ENCODE peak calls at places on chromosomes 6 and 20, in eight cellular contexts. One of them, this sample, is unnamed.

GRCh38 chr6:39330476-39330875 is 8.0 kb upstream of the KCNK16 start:
- DNase-seq in Caki2: no peak
- DNase-seq in iPS DF 19.7: no peak
- DNase-seq in stimulated activated CD4-positive, alpha-beta T cell treated with anti-CD3 and anti-CD28 coated beads, Interleukin-15, amount 100 ng/mL, for 24 hours: no peak
- DNase-seq in NCI-H69: peak
- DNase-seq in OCI-LY7: no peak
- DNase-seq in C1 segment of cervical spinal cord: no peak
- DNase-seq in nephron progenitor cell: no peak
- DNase-seq in this sample: no peak

GRCh38 chr6:149499066-149499465 is 14.3 kb upstream of the ZC3H12D start:
- DNase-seq in Caki2: peak
- DNase-seq in iPS DF 19.7: no peak
- DNase-seq in stimulated activated CD4-positive, alpha-beta T cell treated with anti-CD3 and anti-CD28 coated beads, Interleukin-15, amount 100 ng/mL, for 24 hours: no peak
- DNase-seq in NCI-H69: peak
- DNase-seq in OCI-LY7: no peak
- DNase-seq in C1 segment of cervical spinal cord: no peak
- DNase-seq in nephron progenitor cell: no peak
- DNase-seq in this sample: no peak

GRCh38 chr20:35539756-35540212 is 2.1 kb upstream of the ERGIC3 start:
- DNase-seq in Caki2: no peak
- DNase-seq in iPS DF 19.7: peak
- DNase-seq in stimulated activated CD4-positive, alpha-beta T cell treated with anti-CD3 and anti-CD28 coated beads, Interleukin-15, amount 100 ng/mL, for 24 hours: peak
- DNase-seq in NCI-H69: peak
- DNase-seq in OCI-LY7: peak
- DNase-seq in C1 segment of cervical spinal cord: no peak
- DNase-seq in nephron progenitor cell: peak
- DNase-seq in this sample: no peak

GRCh38 chr20:40860487-40860902 is 168.1 kb upstream of the TOP1 start:
- DNase-seq in Caki2: no peak
- DNase-seq in iPS DF 19.7: no peak
- DNase-seq in stimulated activated CD4-positive, alpha-beta T cell treated with anti-CD3 and anti-CD28 coated beads, Interleukin-15, amount 100 ng/mL, for 24 hours: no peak
- DNase-seq in NCI-H69: no peak
- DNase-seq in OCI-LY7: no peak
- DNase-seq in C1 segment of cervical spinal cord: no peak
- DNase-seq in nephron progenitor cell: no peak
- DNase-seq in this sample: peak

GRCh38 chr20:38286586-38287502 is 17.1 kb upstream of the BPI start:
- DNase-seq in Caki2: no peak
- DNase-seq in iPS DF 19.7: no peak
- DNase-seq in stimulated activated CD4-positive, alpha-beta T cell treated with anti-CD3 and anti-CD28 coated beads, Interleukin-15, amount 100 ng/mL, for 24 hours: no peak
- DNase-seq in NCI-H69: no peak
- DNase-seq in OCI-LY7: no peak
- DNase-seq in C1 segment of cervical spinal cord: peak
- DNase-seq in nephron progenitor cell: no peak
- DNase-seq in this sample: peak

GRCh38 chr20:4795394-4795793 is 73.7 kb downstream of the PRND start:
- DNase-seq in Caki2: peak
- DNase-seq in iPS DF 19.7: no peak
- DNase-seq in stimulated activated CD4-positive, alpha-beta T cell treated with anti-CD3 and anti-CD28 coated beads, Interleukin-15, amount 100 ng/mL, for 24 hours: peak
- DNase-seq in NCI-H69: peak
- DNase-seq in OCI-LY7: no peak
- DNase-seq in C1 segment of cervical spinal cord: no peak
- DNase-seq in nephron progenitor cell: no peak
- DNase-seq in this sample: peak

GRCh38 chr6:170091639-170092579 is 199.0 kb downstream of the DLL1 start:
- DNase-seq in Caki2: no peak
- DNase-seq in iPS DF 19.7: no peak
- DNase-seq in stimulated activated CD4-positive, alpha-beta T cell treated with anti-CD3 and anti-CD28 coated beads, Interleukin-15, amount 100 ng/mL, for 24 hours: no peak
- DNase-seq in NCI-H69: no peak
- DNase-seq in OCI-LY7: no peak
- DNase-seq in C1 segment of cervical spinal cord: no peak
- DNase-seq in nephron progenitor cell: no peak
- DNase-seq in this sample: no peak

GRCh38 chr6:166307082-166307980 is 861 bp downstream of the PRR18 start:
- DNase-seq in Caki2: no peak
- DNase-seq in iPS DF 19.7: no peak
- DNase-seq in stimulated activated CD4-positive, alpha-beta T cell treated with anti-CD3 and anti-CD28 coated beads, Interleukin-15, amount 100 ng/mL, for 24 hours: peak
- DNase-seq in NCI-H69: peak
- DNase-seq in OCI-LY7: no peak
- DNase-seq in C1 segment of cervical spinal cord: no peak
- DNase-seq in nephron progenitor cell: peak
- DNase-seq in this sample: no peak

GRCh38 chr6:168826078-168826390 is 385.1 kb downstream of the SMOC2 start:
- DNase-seq in Caki2: no peak
- DNase-seq in iPS DF 19.7: no peak
- DNase-seq in stimulated activated CD4-positive, alpha-beta T cell treated with anti-CD3 and anti-CD28 coated beads, Interleukin-15, amount 100 ng/mL, for 24 hours: no peak
- DNase-seq in NCI-H69: no peak
- DNase-seq in OCI-LY7: no peak
- DNase-seq in C1 segment of cervical spinal cord: no peak
- DNase-seq in nephron progenitor cell: no peak
- DNase-seq in this sample: no peak

GRCh38 chr6:16868968-16869367 is 107.7 kb upstream of the ATXN1 start:
- DNase-seq in Caki2: no peak
- DNase-seq in iPS DF 19.7: no peak
- DNase-seq in stimulated activated CD4-positive, alpha-beta T cell treated with anti-CD3 and anti-CD28 coated beads, Interleukin-15, amount 100 ng/mL, for 24 hours: no peak
- DNase-seq in NCI-H69: peak
- DNase-seq in OCI-LY7: no peak
- DNase-seq in C1 segment of cervical spinal cord: no peak
- DNase-seq in nephron progenitor cell: no peak
- DNase-seq in this sample: no peak

GRCh38 chr6:127342296-127342945 is 988 bp downstream of the ECHDC1 start:
- DNase-seq in Caki2: peak
- DNase-seq in iPS DF 19.7: no peak
- DNase-seq in stimulated activated CD4-positive, alpha-beta T cell treated with anti-CD3 and anti-CD28 coated beads, Interleukin-15, amount 100 ng/mL, for 24 hours: no peak
- DNase-seq in NCI-H69: peak
- DNase-seq in OCI-LY7: peak
- DNase-seq in C1 segment of cervical spinal cord: no peak
- DNase-seq in nephron progenitor cell: peak
- DNase-seq in this sample: peak

GRCh38 chr6:292506-293184 is 358 bp downstream of the DUSP22 start:
- DNase-seq in Caki2: no peak
- DNase-seq in iPS DF 19.7: no peak
- DNase-seq in stimulated activated CD4-positive, alpha-beta T cell treated with anti-CD3 and anti-CD28 coated beads, Interleukin-15, amount 100 ng/mL, for 24 hours: peak
- DNase-seq in NCI-H69: no peak
- DNase-seq in OCI-LY7: peak
- DNase-seq in C1 segment of cervical spinal cord: no peak
- DNase-seq in nephron progenitor cell: peak
- DNase-seq in this sample: peak

GRCh38 chr6:165849539-165850430 is 186.7 kb upstream of the PDE10A start:
- DNase-seq in Caki2: no peak
- DNase-seq in iPS DF 19.7: no peak
- DNase-seq in stimulated activated CD4-positive, alpha-beta T cell treated with anti-CD3 and anti-CD28 coated beads, Interleukin-15, amount 100 ng/mL, for 24 hours: no peak
- DNase-seq in NCI-H69: no peak
- DNase-seq in OCI-LY7: no peak
- DNase-seq in C1 segment of cervical spinal cord: no peak
- DNase-seq in nephron progenitor cell: no peak
- DNase-seq in this sample: no peak

GRCh38 chr20:35306931-35307517 is 14.8 kb upstream of the FAM83C start:
- DNase-seq in Caki2: peak
- DNase-seq in iPS DF 19.7: no peak
- DNase-seq in stimulated activated CD4-positive, alpha-beta T cell treated with anti-CD3 and anti-CD28 coated beads, Interleukin-15, amount 100 ng/mL, for 24 hours: peak
- DNase-seq in NCI-H69: peak
- DNase-seq in OCI-LY7: peak
- DNase-seq in C1 segment of cervical spinal cord: no peak
- DNase-seq in nephron progenitor cell: peak
- DNase-seq in this sample: peak

GRCh38 chr20:2872304-2873009 is 824 bp upstream of the PTPRA start:
- DNase-seq in Caki2: peak
- DNase-seq in iPS DF 19.7: no peak
- DNase-seq in stimulated activated CD4-positive, alpha-beta T cell treated with anti-CD3 and anti-CD28 coated beads, Interleukin-15, amount 100 ng/mL, for 24 hours: peak
- DNase-seq in NCI-H69: peak
- DNase-seq in OCI-LY7: peak
- DNase-seq in C1 segment of cervical spinal cord: no peak
- DNase-seq in nephron progenitor cell: peak
- DNase-seq in this sample: peak

This sample was measured in SW480.